ENCODE peak calls at places on chromosomes 13 and 19, in nine cellular contexts. F is endodermal cell, N is mammary epithelial cell, R is fibroblast of lung, D is Karpas-422, Z is IMR-90, X is neural progenitor cell, G is neuronal stem cell, A is NT2/D1. S is an unnamed sample.

GRCh38 chr19:51375504-51376221 is 3.2 kb upstream of the NKG7 start:
- DNase-seq in A (no peak), N (no peak), X (no peak), F (no peak), R (no peak), Z (no peak), D (no peak), G (no peak), S (no peak)

GRCh38 chr19:47210689-47211316 is 20.2 kb downstream of the BBC3 start:
- DNase-seq in G (peak), A (no peak), N (peak), R (peak), D (peak), Z (peak), X (peak), F (peak), S (peak)

GRCh38 chr13:112063309-112063626 is 3.7 kb upstream of the SOX1 start:
- DNase-seq in R (no peak), N (no peak), X (no peak), F (no peak), Z (no peak), D (no peak), G (no peak), A (no peak), S (no peak)

GRCh38 chr13:71865858-71866172 is 1.2 kb downstream of the DACH1 start:
- DNase-seq in A (no peak), F (no peak), Z (no peak), N (no peak), X (peak), R (peak), G (no peak), D (no peak), S (peak)

GRCh38 chr13:58960909-58961308 is 1202.8 kb downstream of the DIAPH3 start:
- DNase-seq in R (peak), G (no peak), N (no peak), D (peak), F (no peak), X (peak), A (no peak), Z (peak), S (no peak)

GRCh38 chr13:98443329-98443728 is 133.6 kb downstream of the STK24 start:
- DNase-seq in G (no peak), N (peak), R (peak), F (no peak), Z (peak), A (no peak), X (no peak), D (no peak), S (no peak)

GRCh38 chr13:100983111-100983510 is 308.5 kb upstream of the TMTC4 start:
- DNase-seq in R (peak), D (no peak), A (no peak), G (no peak), Z (no peak), N (no peak), F (no peak), X (no peak), S (no peak)

GRCh38 chr13:113184568-113185440 is 23.7 kb downstream of the PCID2 start:
- DNase-seq in Z (no peak), N (no peak), G (no peak), F (no peak), A (no peak), R (no peak), X (no peak), D (no peak), S (no peak)

GRCh38 chr13:93867481-93867880 is 612.0 kb downstream of the DCT start:
- DNase-seq in N (no peak), F (no peak), X (no peak), R (peak), Z (peak), G (no peak), A (no peak), D (no peak), S (no peak)

GRCh38 chr19:42292042-42292960 is 9.6 kb upstream of the PRR19 start:
- DNase-seq in X (no peak), A (no peak), F (no peak), Z (no peak), R (no peak), N (no peak), D (no peak), G (no peak), S (peak)

GRCh38 chr19:42290136-42290522 is 11.8 kb upstream of the PRR19 start:
- DNase-seq in A (no peak), N (no peak), X (no peak), Z (no peak), D (no peak), G (no peak), R (no peak), F (no peak), S (no peak)

GRCh38 chr19:42291437-42291815 is 10.5 kb upstream of the PRR19 start:
- DNase-seq in X (no peak), R (no peak), A (no peak), D (no peak), G (no peak), N (no peak), F (peak), Z (no peak), S (peak)

GRCh38 chr19:42289556-42290041 is 12.3 kb upstream of the PRR19 start:
- DNase-seq in D (no peak), N (no peak), R (no peak), G (no peak), X (no peak), A (no peak), F (no peak), Z (no peak), S (no peak)

GRCh38 chr19:42290523-42291436 is 11.2 kb upstream of the PRR19 start:
- DNase-seq in R (no peak), D (peak), N (no peak), G (no peak), F (peak), A (no peak), X (peak), Z (no peak), S (no peak)
- H3K9ac ChIP-seq in R (no peak), D (no peak), N (no peak), G (peak), F (no peak), A (no peak), X (no peak), Z (no peak), S (no peak)

DNA sequence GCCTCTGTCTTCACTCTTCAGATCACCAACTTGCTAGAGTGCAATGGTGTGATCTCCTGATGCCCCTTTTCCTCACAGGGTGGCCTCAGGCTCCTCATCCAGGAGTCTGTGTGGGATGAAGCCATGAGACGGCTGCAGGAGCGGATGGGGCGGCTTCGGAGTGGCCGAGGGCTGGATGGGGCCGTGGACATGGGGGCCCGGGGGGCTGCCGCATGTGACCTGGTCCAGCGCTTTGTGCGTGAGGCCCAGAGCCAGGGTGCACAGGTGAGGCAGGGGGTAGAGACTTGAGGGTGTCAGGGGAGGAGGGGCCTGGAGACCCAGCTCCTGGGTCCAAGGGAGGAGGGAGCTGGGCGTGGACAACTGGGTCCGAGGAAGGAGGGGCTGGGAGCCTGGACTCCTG is 9.5 kb downstream of the ALDH16A1 start:
- DNase-seq in R (no peak), Z (no peak), D (no peak), G (no peak), F (no peak), N (no peak), X (no peak), A (no peak), S (no peak)
- H3K9ac ChIP-seq in R (no peak), Z (no peak), D (no peak), G (no peak), F (no peak), N (no peak), X (no peak), A (no peak), S (no peak)

GRCh38 chr19:49923055-49924003 is 5.7 kb upstream of the ATF5 start:
- DNase-seq in G (no peak), D (no peak), A (no peak), F (peak), R (no peak), Z (no peak), N (no peak), X (no peak), S (no peak)

GRCh38 chr19:49924004-49924880 is 4.8 kb upstream of the ATF5 start:
- DNase-seq in F (peak), D (peak), Z (no peak), G (no peak), N (no peak), A (no peak), R (no peak), X (no peak), S (no peak)

GRCh38 chr19:49921871-49922755 is 6.9 kb upstream of the ATF5 start:
- DNase-seq in A (no peak), D (no peak), F (peak), Z (peak), X (no peak), R (peak), G (no peak), N (peak), S (no peak)

GRCh38 chr19:49918089-49918488 is 10.9 kb upstream of the ATF5 start:
- DNase-seq in D (no peak), Z (no peak), G (no peak), X (no peak), R (no peak), N (no peak), F (no peak), A (no peak), S (no peak)

DNA sequence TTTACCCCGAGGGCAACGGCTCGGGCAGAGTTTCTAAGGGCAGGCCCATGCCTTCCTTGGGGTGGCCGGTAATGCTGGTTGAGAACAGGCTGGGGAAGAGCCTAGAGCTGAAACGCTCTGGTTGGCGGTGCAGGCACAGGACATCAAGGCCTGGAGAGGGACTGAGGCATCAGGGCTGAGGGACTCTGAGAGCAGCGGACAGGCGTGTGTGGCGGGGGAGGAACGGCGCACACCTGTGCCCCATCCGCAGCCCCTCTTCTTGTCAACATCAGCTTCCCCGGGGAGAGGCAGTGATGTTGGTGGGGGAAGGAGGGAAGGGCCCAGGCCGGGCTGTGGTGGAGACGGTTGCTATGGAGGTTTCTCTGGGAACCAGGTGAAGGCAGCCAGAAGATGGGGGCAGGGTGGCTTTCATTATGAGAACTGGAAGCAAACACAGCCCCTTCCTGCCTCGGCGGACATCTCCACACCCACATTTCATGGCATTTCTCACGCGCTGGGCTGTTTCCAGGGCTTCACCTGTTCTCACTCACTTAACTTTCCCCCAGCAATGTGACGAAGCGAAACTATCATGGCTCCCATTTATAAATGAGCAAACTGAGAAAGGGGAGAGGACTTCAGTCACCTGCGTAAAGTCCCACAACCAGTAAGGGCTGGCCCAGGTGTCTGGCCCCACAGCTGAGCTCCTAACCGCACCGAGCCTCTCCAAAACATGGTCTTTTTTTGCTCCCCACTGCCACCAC is 8.2 kb upstream of the ATF5 start:
- DNase-seq in N (no peak), D (no peak), F (no peak), A (no peak), G (no peak), Z (no peak), R (no peak), X (no peak), S (no peak)
- H3K9ac ChIP-seq in N (no peak), D (no peak), F (no peak), A (no peak), G (peak), Z (no peak), R (no peak), X (no peak), S (no peak)

GRCh38 chr19:37466798-37467607 is at the start of gene ZNF569:
- DNase-seq in A (peak), D (peak), X (peak), F (peak), G (peak), N (peak), Z (peak), R (peak), S (peak)
- H3K9ac ChIP-seq in A (peak), D (peak), X (peak), F (peak), G (peak), N (peak), Z (peak), R (peak), S (peak)

S was measured in colonic mucosa.